ENCODE peak calls at places on chromosome 18, in four cellular contexts. V is GM23338, I is H1, K is PC-3. P is an unnamed sample. For H3K36me3, the result is how much of the 10 kb centered on the place peaks cover.

GRCh38 chr18:25814841-25815458 is 275.5 kb downstream of the SS18 start:
- DNase-seq in K (no peak), V (no peak), I (no peak), P (no peak)

GRCh38 chr18:10228380-10228779 is 226.1 kb upstream of the APCDD1 start:
- DNase-seq in K (no peak), V (no peak), I (no peak), P (no peak)

GRCh38 chr18:13465476-13465875 is 246.9 kb downstream of the LDLRAD4 start:
- DNase-seq in I (no peak), K (no peak), V (no peak), P (no peak)

GRCh38 chr18:33577688-33578370 is at the start of gene ASXL3:
- DNase-seq in K (no peak), V (peak), I (no peak), P (no peak)

GRCh38 chr18:9536354-9537152 is 61.2 kb downstream of the RALBP1 start:
- DNase-seq in I (no peak), V (no peak), K (peak), P (no peak)

GRCh38 chr18:22165603-22166069 is 3.8 kb upstream of the GATA6 start:
- DNase-seq in I (no peak), K (no peak), V (no peak), P (no peak)

GRCh38 chr18:66344227-66344626 is 259.7 kb downstream of the CDH19 start:
- DNase-seq in K (no peak), V (no peak), I (no peak), P (no peak)

GRCh38 chr18:24964213-24964612 is 387.8 kb downstream of the ZNF521 start:
- DNase-seq in V (peak), I (no peak), K (peak), P (no peak)

GRCh38 chr18:10020176-10020575 is 106.4 kb downstream of the VAPA start:
- DNase-seq in K (peak), I (no peak), V (no peak), P (no peak)

GRCh38 chr18:77131100-77131651 is 1.4 kb downstream of the MBP start:
- DNase-seq in V (peak), K (peak), I (no peak), P (no peak)

GRCh38 chr18:808502-808901 is 3.5 kb downstream of the YES1 start:
- DNase-seq in K (no peak), I (no peak), V (no peak), P (no peak)

GRCh38 chr18:55877321-55877720 is 289.3 kb upstream of the TCF4 start:
- DNase-seq in K (no peak), I (no peak), V (no peak), P (no peak)

GRCh38 chr18:55907352-55908045 is 319.5 kb upstream of the TCF4 start:
- DNase-seq in K (peak), V (no peak), I (no peak), P (no peak)

GRCh38 chr18:63551769-63552168 is 9.6 kb downstream of the SERPINB12 start:
- DNase-seq in I (no peak), K (no peak), V (no peak), P (no peak)

GRCh38 chr18:43571078-43571689 is 293.9 kb upstream of the SYT4 start:
- DNase-seq in V (peak), K (peak), I (no peak), P (no peak)

GRCh38 chr18:3966985-3967856 is 487.9 kb downstream of the DLGAP1 start:
- DNase-seq in I (no peak), V (peak), K (peak), P (no peak)

GRCh38 chr18:76421291-76422078 is 73.6 kb downstream of the ZNF516 start:
- DNase-seq in K (no peak), I (no peak), V (no peak), P (no peak)

GRCh38 chr18:8745355-8746014 is 40.1 kb downstream of the MTCL1 start:
- DNase-seq in V (no peak), I (no peak), K (no peak), P (no peak)

GRCh38 chr18:2540575-2540974 is 30.7 kb downstream of the METTL4 start:
- DNase-seq in I (no peak), V (no peak), K (no peak), P (no peak)

GRCh38 chr18:42781298-42781815 is 334.1 kb downstream of the RIT2 start:
- DNase-seq in K (no peak), V (no peak), I (no peak), P (no peak)

GRCh38 chr18:21293479-21293878 is 51.4 kb downstream of the GREB1L start:
- DNase-seq in V (no peak), K (no peak), I (no peak), P (no peak)

GRCh38 chr18:54209471-54210180 is 14.8 kb downstream of the MBD2 start:
- DNase-seq in V (no peak), K (no peak), I (no peak), P (no peak)

GRCh38 chr18:63930774-63931354 is 18.2 kb upstream of the HMSD start:
- DNase-seq in V (no peak), K (no peak), I (no peak), P (no peak)

GRCh38 chr18:21597616-21598015 is 2.9 kb downstream of the ESCO1 start:
- DNase-seq in I (no peak), V (no peak), K (no peak), P (no peak)

GRCh38 chr18:79302120-79302519 is 93.6 kb upstream of the NFATC1 start:
- DNase-seq in K (no peak), V (no peak), I (no peak), P (no peak)

GRCh38 chr18:420661-421060 is 79.8 kb downstream of the COLEC12 start:
- DNase-seq in V (peak), K (no peak), I (no peak), P (no peak)

GRCh38 chr18:21704603-21705364 is at the start of gene ABHD3:
- DNase-seq in K (peak), V (peak), I (peak), P (no peak)

GRCh38 chr18:5456577-5457466 is 87.0 kb downstream of the EPB41L3 start:
- DNase-seq in K (no peak), V (peak), I (no peak), P (no peak)

GRCh38 chr18:26843760-26844159 is 21.7 kb downstream of the AQP4 start:
- DNase-seq in V (no peak), I (no peak), K (no peak), P (no peak)

GRCh38 chr18:73991570-73991969 is 156.1 kb downstream of the FBXO15 start:
- DNase-seq in I (no peak), V (no peak), K (no peak), P (no peak)

GRCh38 chr18:42183746-42184145 is 228.7 kb downstream of the PIK3C3 start:
- DNase-seq in I (no peak), V (no peak), K (peak), P (no peak)

GRCh38 chr18:79926715-79927596 is 24.5 kb downstream of the SLC66A2 start:
- DNase-seq in I (no peak), V (no peak), K (no peak), P (no peak)

GRCh38 chr18:60826346-60826745 is 453.8 kb upstream of the MC4R start:
- DNase-seq in K (peak), I (no peak), V (peak), P (no peak)

GRCh38 chr18:62925031-62925688 is 209.8 kb downstream of the PHLPP1 start:
- DNase-seq in K (peak), I (no peak), V (no peak), P (no peak)

GRCh38 chr18:62898359-62898758 is 183.0 kb downstream of the PHLPP1 start:
- DNase-seq in V (no peak), I (no peak), K (no peak), P (no peak)

GRCh38 chr18:58687871-58688308 is 16.6 kb downstream of the MALT1 start:
- DNase-seq in I (no peak), K (no peak), V (no peak), P (no peak)

DNA sequence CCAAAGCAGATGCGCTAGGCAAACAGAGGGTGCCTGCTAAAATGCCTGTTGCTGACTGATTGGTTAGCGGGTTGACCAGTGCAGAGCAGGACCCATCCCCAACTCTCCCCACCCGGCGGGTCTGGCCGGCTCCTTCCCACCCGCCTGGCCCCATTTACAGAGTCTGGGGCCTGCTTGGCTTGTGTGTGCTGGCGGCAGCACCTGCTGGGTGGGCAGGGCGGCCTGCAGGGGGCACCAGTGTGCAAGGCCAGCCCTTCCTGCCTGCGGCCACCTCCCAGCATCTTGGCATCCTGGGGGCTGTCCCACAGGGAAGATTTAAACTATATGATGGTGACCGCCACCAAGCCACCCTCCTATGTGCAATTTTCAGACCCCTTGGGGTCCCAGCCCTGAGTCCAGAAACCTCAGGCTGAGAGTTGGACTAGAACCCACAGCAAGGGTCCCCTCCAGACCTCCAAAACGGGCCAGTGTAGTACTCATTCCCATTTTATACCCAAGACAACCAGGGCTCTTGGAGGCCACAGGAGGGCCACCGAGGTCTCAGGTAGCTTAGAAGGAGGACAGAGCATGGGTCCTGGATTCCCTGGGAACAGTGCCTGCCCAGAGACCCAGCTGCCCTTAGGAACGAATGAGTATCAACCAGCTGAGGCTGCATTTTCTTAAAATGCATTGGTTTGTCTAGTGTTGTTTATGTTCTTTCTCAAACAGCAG is 173.6 kb downstream of the SMAD7 start:
- DNase-seq in I (peak), K (peak), V (peak), P (no peak)
- H3K27ac ChIP-seq in I (no peak), K (no peak), V (no peak), P (no peak)

DNA sequence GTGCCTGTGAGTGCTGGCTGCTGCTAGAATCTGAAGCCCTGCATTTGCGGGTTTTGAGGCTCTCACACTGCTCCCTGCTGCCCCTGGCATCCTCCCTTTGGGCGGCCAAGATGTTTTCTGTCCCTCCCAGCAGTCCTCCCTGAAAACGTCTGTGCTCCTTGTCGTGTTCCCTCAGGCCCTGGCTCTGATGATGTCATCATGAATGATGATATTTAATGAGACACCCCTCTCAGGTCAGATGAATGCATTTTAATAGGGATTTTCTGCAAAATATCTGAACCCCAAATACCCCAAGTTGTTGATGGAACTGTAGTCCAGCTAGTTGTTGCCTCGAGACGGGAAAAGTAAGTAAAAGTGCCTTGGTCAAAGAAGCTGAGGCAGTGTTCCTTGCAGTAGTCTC is 73.2 kb downstream of the TSHZ1 start:
- DNase-seq in I (no peak), V (no peak), K (no peak), P (no peak)
- H3K36me3 ChIP-seq in I (under half), V (under half), K (under half), P (under half)

GRCh38 chr18:28176933-28177827 is at the start of gene CDH2:
- DNase-seq in I (peak), V (peak), K (peak), P (no peak)
- TF ChIP-seq EZH2 in I (no peak), V (no peak), K (no peak), P (no peak)

GRCh38 chr18:23377669-23378469 is 75.2 kb upstream of the RIOK3 start:
- DNase-seq in V (no peak), I (no peak), K (peak), P (peak)
- H3K27ac ChIP-seq in V (no peak), I (no peak), K (peak), P (peak)